ENCODE peak calls at places on chromosomes 1 and 21, in six cellular contexts. X is tibial nerve, Z is heart right ventricle, V is NCI-H1105, F is cardiac muscle cell, O is NCI-H748 treated with DMSO at 0.1 percent for 48 hours. G is an unnamed sample.

GRCh38 chr1:24960071-24960801 is 30.2 kb upstream of the RUNX3 start:
- DNase-seq in F (no peak), V (no peak), O (no peak), X (no peak), Z (no peak), G (no peak)

GRCh38 chr1:166119678-166120077 is 47.1 kb downstream of the FAM78B start:
- DNase-seq in F (no peak), V (no peak), O (no peak), Z (no peak), X (no peak), G (no peak)

GRCh38 chr1:110982320-110982719 is 18.6 kb upstream of the LRIF1 start:
- DNase-seq in Z (no peak), F (no peak), V (no peak), X (no peak), O (no peak), G (no peak)

GRCh38 chr1:59487335-59488031 is 190.6 kb downstream of the FGGY start:
- DNase-seq in V (no peak), O (no peak), Z (no peak), X (no peak), F (no peak), G (no peak)

GRCh38 chr1:89633103-89633744 is at the start of gene LRRC8C:
- DNase-seq in O (peak), F (peak), V (peak), X (no peak), Z (peak), G (peak)

GRCh38 chr1:11997081-11997851 is 17.0 kb downstream of the MFN2 start:
- DNase-seq in X (no peak), F (no peak), O (no peak), Z (no peak), V (no peak), G (peak)

GRCh38 chr1:179493323-179493722 is 82.4 kb downstream of the NPHS2 start:
- DNase-seq in O (no peak), F (no peak), V (no peak), X (no peak), Z (no peak), G (no peak)

GRCh38 chr1:154453577-154454352 is 48.3 kb upstream of the TDRD10 start:
- DNase-seq in F (no peak), Z (no peak), O (no peak), X (no peak), V (no peak), G (no peak)

GRCh38 chr1:147890177-147890790 is 12.3 kb upstream of the GJA8 start:
- DNase-seq in O (peak), V (peak), F (peak), Z (peak), X (peak), G (no peak)

GRCh38 chr1:231216515-231216914 is 24.5 kb upstream of the GNPAT start:
- DNase-seq in F (no peak), O (no peak), V (no peak), X (no peak), Z (no peak), G (no peak)

GRCh38 chr1:35768350-35769187 is 1.2 kb downstream of the CLSPN start:
- DNase-seq in Z (no peak), X (no peak), O (no peak), V (no peak), F (no peak), G (no peak)

GRCh38 chr1:112618721-112619517 is at the start of gene ST7L:
- DNase-seq in O (peak), X (peak), V (peak), F (peak), Z (peak), G (peak)

GRCh38 chr1:78758493-78758892 is 108.9 kb downstream of the IFI44 start:
- DNase-seq in F (no peak), Z (no peak), O (no peak), V (no peak), X (no peak), G (no peak)

GRCh38 chr1:202154766-202155477 is 5.5 kb downstream of the PTPN7 start:
- DNase-seq in F (peak), X (no peak), V (no peak), Z (no peak), O (no peak), G (peak)

GRCh38 chr1:230832466-230832865 is 35.9 kb downstream of the C1orf198 start:
- DNase-seq in F (no peak), V (no peak), O (no peak), X (no peak), Z (no peak), G (no peak)

GRCh38 chr1:229627003-229627402 is 956 bp downstream of the URB2 start:
- DNase-seq in O (no peak), X (no peak), V (no peak), Z (no peak), F (no peak), G (no peak)

GRCh38 chr1:18886003-18886335 is 16.4 kb downstream of the ALDH4A1 start:
- DNase-seq in X (no peak), O (no peak), F (no peak), V (no peak), Z (no peak), G (no peak)

GRCh38 chr1:232974971-232975370 is 24.6 kb downstream of the NTPCR start:
- DNase-seq in Z (no peak), F (no peak), X (no peak), O (no peak), V (no peak), G (peak)

GRCh38 chr21:15837603-15838002 is 107.8 kb downstream of the USP25 start:
- DNase-seq in F (peak), Z (no peak), O (no peak), X (no peak), V (no peak), G (no peak)

GRCh38 chr1:51518730-51519047 is 377 bp downstream of the EPS15 start:
- DNase-seq in O (no peak), V (peak), Z (no peak), X (no peak), F (no peak), G (peak)

GRCh38 chr1:99457381-99458165 is 188.3 kb upstream of the PALMD start:
- DNase-seq in O (no peak), F (no peak), V (no peak), X (no peak), Z (no peak), G (no peak)

GRCh38 chr1:18944810-18945209 is 11.7 kb downstream of the IFFO2 start:
- DNase-seq in V (no peak), F (no peak), Z (no peak), X (no peak), O (no peak), G (no peak)

GRCh38 chr1:61352845-61353435 is 270.6 kb downstream of the NFIA start:
- DNase-seq in O (no peak), V (no peak), X (no peak), F (no peak), Z (no peak), G (peak)

GRCh38 chr1:229086686-229087085 is 184.2 kb upstream of the RAB4A start:
- DNase-seq in Z (no peak), F (no peak), X (no peak), V (no peak), O (no peak), G (no peak)

GRCh38 chr21:38910390-38911008 is 104.8 kb downstream of the ETS2 start:
- DNase-seq in F (no peak), X (no peak), V (no peak), O (no peak), Z (no peak), G (no peak)

GRCh38 chr1:12594966-12595838 is 22.8 kb downstream of the DHRS3 start:
- DNase-seq in X (no peak), Z (peak), V (no peak), F (peak), O (no peak), G (no peak)

GRCh38 chr1:171994293-171994692 is 153.0 kb downstream of the DNM3 start:
- DNase-seq in X (no peak), O (no peak), F (no peak), Z (no peak), V (no peak), G (no peak)